ENCODE peak calls at places on chromosomes 11 and 22, in five cellular contexts. L is spleen, A is heart right ventricle, I is adrenal gland, B is right lobe of liver. N is an unnamed sample.
A peak's percentile ranks its signal among the peaks of the same experiment; 100 is the strongest.

GRCh38 chr11:81005595-81005994 is 1564.8 kb upstream of the TENM4 start:
- DNase-seq in L (no peak), I (no peak), B (no peak), A (no peak), N (no peak)

GRCh38 chr11:111367411-111368284 is 11.4 kb downstream of the POU2AF1 start:
- DNase-seq in A (no peak), B (no peak), L (no peak), I (no peak), N (no peak)

GRCh38 chr11:59660621-59661020 is 8.2 kb downstream of the PATL1 start:
- DNase-seq in B (no peak), A (no peak), L (no peak), I (no peak), N (no peak)

GRCh38 chr11:16897460-16898061 is 116.7 kb downstream of the PLEKHA7 start:
- DNase-seq in B (no peak), A (no peak), L (no peak), I (no peak), N (no peak)

GRCh38 chr11:21511835-21512440 is 680.9 kb upstream of the ANO5 start:
- DNase-seq in A (peak; percentile 18), B (peak; percentile 69), I (peak; percentile 68), L (no peak), N (no peak)

GRCh38 chr11:88175004-88175706 is at the start of gene RAB38:
- DNase-seq in A (peak; percentile 20), I (peak; percentile 76), L (peak; percentile 77), B (peak; percentile 51), N (peak; percentile 91)

GRCh38 chr22:39098576-39098975 is 1.5 kb downstream of the APOBEC3H start:
- DNase-seq in B (no peak), L (no peak), A (no peak), I (no peak), N (peak; percentile 39)

GRCh38 chr22:42926034-42926433 is 69.0 kb upstream of the ARFGAP3 start:
- DNase-seq in L (peak; percentile 46), I (no peak), B (no peak), A (no peak), N (no peak)

GRCh38 chr11:110173775-110174644 is 80.8 kb downstream of the ZC3H12C start:
- DNase-seq in B (peak; percentile 61), I (peak; percentile 89), A (peak; percentile 52), L (peak; percentile 77), N (no peak)

GRCh38 chr11:113593698-113594308 is 112.3 kb downstream of the TMPRSS5 start:
- DNase-seq in B (no peak), A (no peak), L (no peak), I (no peak), N (no peak)

GRCh38 chr11:134332189-134332631 is 422 bp downstream of the GLB1L2 start:
- DNase-seq in A (no peak), B (no peak), L (peak; percentile 85), I (no peak), N (no peak)

GRCh38 chr11:45266693-45267451 is 19.3 kb downstream of the SYT13 start:
- DNase-seq in A (no peak), L (no peak), B (no peak), I (no peak), N (no peak)

GRCh38 chr11:69186316-69187266 is 30.9 kb downstream of the SMIM38 start:
- DNase-seq in I (no peak), A (no peak), L (no peak), B (no peak), N (peak; percentile 32)

GRCh38 chr11:72083414-72083813 is 2.8 kb downstream of the LRRC51 start:
- DNase-seq in I (no peak), L (no peak), A (no peak), B (no peak), N (no peak)

GRCh38 chr11:65555693-65556231 is 2.4 kb downstream of the LTBP3 start:
- DNase-seq in B (no peak), L (peak; percentile 85), A (peak; percentile 62), I (peak; percentile 94), N (peak; percentile 91)

GRCh38 chr11:18313985-18314763 is 7.8 kb downstream of the HPS5 start:
- DNase-seq in I (peak; percentile 59), B (no peak), L (no peak), A (no peak), N (no peak)

GRCh38 chr22:22712092-22712658 is 67.8 kb downstream of the GGTLC2 start:
- DNase-seq in A (no peak), L (no peak), I (no peak), B (no peak), N (no peak)

GRCh38 chr22:19805821-19806212 is 45.2 kb downstream of the TBX1 start:
- DNase-seq in L (peak; percentile 70), I (no peak), B (peak; percentile 27), A (no peak), N (no peak)

GRCh38 chr11:57713849-57714248 is 1.5 kb downstream of the TMX2 start:
- DNase-seq in A (no peak), B (no peak), I (no peak), L (no peak), N (no peak)

GRCh38 chr22:39183991-39184585 is 31.6 kb upstream of the CBX7 start:
- DNase-seq in B (no peak), A (no peak), L (peak; percentile 55), I (no peak), N (peak; percentile 68)

GRCh38 chr11:127073621-127074020 is 73.1 kb upstream of the KIRREL3 start:
- DNase-seq in L (no peak), A (no peak), B (no peak), I (no peak), N (no peak)

GRCh38 chr11:130945945-130946344 is 29.7 kb upstream of the SNX19 start:
- DNase-seq in I (peak; percentile 56), B (no peak), A (peak; percentile 26), L (no peak), N (no peak)

GRCh38 chr22:26547426-26547825 is 35.2 kb upstream of the TFIP11 start:
- DNase-seq in I (no peak), L (no peak), B (no peak), A (no peak), N (no peak)

GRCh38 chr11:7480132-7480531 is 5.2 kb upstream of the OLFML1 start:
- DNase-seq in I (no peak), L (no peak), A (no peak), B (no peak), N (no peak)

DNA sequence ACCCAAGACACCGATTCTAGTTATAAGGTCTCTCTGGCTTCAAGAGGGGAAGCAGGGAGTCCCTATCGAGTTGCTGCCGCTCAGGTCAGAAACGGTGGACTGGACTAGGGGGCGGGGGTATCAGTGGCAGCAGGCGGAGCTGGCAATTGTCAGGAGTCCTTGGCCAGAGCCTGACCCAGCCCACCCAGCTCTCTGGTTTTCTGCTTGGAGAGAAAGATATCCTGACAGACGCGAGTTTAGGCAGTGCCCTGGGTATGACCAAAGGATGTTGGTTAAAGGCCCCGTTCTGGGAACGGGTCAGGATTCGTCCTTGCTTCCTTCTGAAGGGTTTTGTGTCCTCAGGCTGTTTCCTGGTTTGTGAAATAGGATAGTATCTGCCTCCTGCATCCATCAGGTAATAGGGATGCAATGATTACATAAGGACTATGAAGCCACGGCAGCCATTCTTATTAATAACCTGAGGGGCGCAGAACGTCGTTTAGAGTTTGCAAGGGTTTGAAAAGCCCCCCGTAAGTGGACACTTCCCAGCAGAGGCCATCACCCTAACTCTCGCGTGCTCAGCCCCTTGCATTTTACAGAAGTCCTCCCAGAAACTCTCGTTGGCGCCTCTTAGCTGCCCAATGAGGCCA is 700 bp upstream of the DEPDC5 start:
- DNase-seq in B (peak; percentile 58), I (peak; percentile 82), L (peak; percentile 89), A (peak; percentile 37), N (no peak)
- TF ChIP-seq CTCF in B (no peak), I (no peak), L (no peak), A (no peak), N (no peak)

GRCh38 chr11:77110836-77111235 is 8.2 kb downstream of the OMP start:
- DNase-seq in I (no peak), L (no peak), A (no peak), B (no peak), N (no peak)

GRCh38 chr11:77111277-77111676 is 8.6 kb downstream of the OMP start:
- DNase-seq in B (no peak), L (no peak), A (no peak), I (no peak), N (no peak)

GRCh38 chr11:77112641-77113381 is 10.2 kb downstream of the OMP start:
- DNase-seq in I (no peak), A (no peak), B (no peak), L (no peak), N (no peak)

GRCh38 chr11:77113382-77114088 is 10.9 kb downstream of the OMP start:
- DNase-seq in B (peak; percentile 47), A (no peak), L (no peak), I (peak; percentile 76), N (no peak)

DNA sequence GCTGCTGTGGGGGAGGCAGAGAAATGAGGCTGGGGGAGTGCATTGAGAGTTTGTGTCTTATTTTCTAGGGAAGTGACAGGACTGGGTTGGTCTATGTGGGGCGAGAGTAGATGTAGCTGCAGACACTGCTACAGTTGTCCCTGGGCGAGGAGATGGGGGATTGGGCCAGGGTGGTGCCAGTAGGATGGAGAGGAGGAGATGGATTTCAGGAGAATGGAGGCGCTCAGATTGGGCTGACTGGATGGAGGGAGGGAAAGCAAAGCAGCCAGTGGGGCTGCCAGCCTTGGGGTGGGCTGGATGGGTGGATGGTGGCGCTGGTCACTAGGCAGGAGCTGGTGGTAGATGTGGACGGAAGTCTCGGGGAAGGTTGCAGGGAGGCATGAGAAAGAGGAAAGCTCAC is 9.3 kb downstream of the OMP start:
- DNase-seq in L (no peak), A (no peak), B (no peak), I (no peak), N (no peak)
- TF ChIP-seq CTCF in L (no peak), A (no peak), B (no peak), I (no peak), N (no peak)

DNA sequence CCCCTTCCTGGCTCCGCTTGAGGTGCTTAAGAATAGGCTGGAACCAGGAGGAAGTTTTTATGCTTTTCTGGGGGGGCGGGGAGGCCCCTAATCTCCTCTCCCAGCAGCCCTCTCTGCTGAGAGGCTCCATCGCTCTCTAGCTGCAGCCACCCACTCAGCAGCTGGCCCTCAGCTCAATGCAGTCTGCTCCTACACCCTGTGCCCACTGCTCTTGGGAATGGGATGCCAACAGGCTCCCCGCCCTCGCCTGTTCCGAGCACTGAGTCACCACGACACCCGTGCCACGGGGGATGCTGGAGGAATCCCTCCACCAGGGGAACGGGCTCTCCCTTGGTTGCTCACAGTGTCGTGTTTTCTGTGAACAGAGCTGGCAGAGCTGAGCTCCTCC is 23.5 kb upstream of the SUSD2 start:
- DNase-seq in I (no peak), A (no peak), L (peak; percentile 86), B (no peak), N (no peak)
- TF ChIP-seq CTCF in I (no peak), A (no peak), L (no peak), B (no peak), N (no peak)

GRCh38 chr11:76248210-76248609 is 41.9 kb upstream of the WNT11 start:
- DNase-seq in L (no peak), A (no peak), I (no peak), B (no peak), N (peak; percentile 37)
- TF ChIP-seq CTCF in L (no peak), A (no peak), I (no peak), B (no peak), N (peak; percentile 47)